ENCODE peak calls at places on chromosome 16, in seven cellular contexts. F is heart left ventricle; Q is OCI-LY7; K is psoas muscle; P is CD4-positive, alpha-beta T cell; N is colonic mucosa; Y is CD8-positive, alpha-beta T cell. U is an unnamed sample.
A peak's percentile ranks its signal among the peaks of the same experiment; 100 is the strongest.

GRCh38 chr16:56424791-56425438 is 430 bp downstream of the AMFR start:
- DNase-seq in F (peak; percentile 46), Q (no peak), K (peak; percentile 73), P (no peak), N (peak; percentile 37), Y (peak; percentile 12), U (peak; percentile 74)

GRCh38 chr16:11871193-11871592 is 19.9 kb upstream of the RSL1D1 start:
- DNase-seq in F (no peak), Q (no peak), K (no peak), P (no peak), N (no peak), Y (no peak), U (peak; percentile 60)

GRCh38 chr16:21083729-21084268 is 66.8 kb downstream of the DNAH3 start:
- DNase-seq in F (peak; percentile 73), Q (peak; percentile 51), K (peak; percentile 79), P (peak; percentile 26), N (peak; percentile 71), Y (peak; percentile 26), U (peak; percentile 76)

GRCh38 chr16:88303890-88304819 is 78.6 kb upstream of the ZNF469 start:
- DNase-seq in F (peak; percentile 59), Q (no peak), K (peak; percentile 51), P (no peak), N (no peak), Y (no peak), U (no peak)

GRCh38 chr16:58028541-58029070 is 3.1 kb downstream of the MMP15 start:
- DNase-seq in F (no peak), Q (no peak), K (no peak), P (no peak), N (no peak), Y (no peak), U (peak; percentile 56)

GRCh38 chr16:64892843-64893242 is 229.0 kb downstream of the CDH11 start:
- DNase-seq in F (no peak), Q (no peak), K (no peak), P (no peak), N (no peak), Y (no peak), U (no peak)

GRCh38 chr16:88681709-88682451 is 4.4 kb downstream of the SNAI3 start:
- DNase-seq in F (peak; percentile 77), Q (peak; percentile 99), K (peak; percentile 65), P (peak; percentile 46), N (no peak), Y (no peak), U (peak; percentile 81)

GRCh38 chr16:90044111-90044551 is 24.9 kb upstream of the DBNDD1 start:
- DNase-seq in F (no peak), Q (no peak), K (no peak), P (no peak), N (peak; percentile 83), Y (no peak), U (peak; percentile 69)

GRCh38 chr16:9528680-9529079 is 437.2 kb downstream of the HAPSTR1 start:
- DNase-seq in F (no peak), Q (no peak), K (no peak), P (no peak), N (no peak), Y (no peak), U (no peak)

GRCh38 chr16:52439171-52439701 is 107.7 kb downstream of the TOX3 start:
- DNase-seq in F (no peak), Q (peak; percentile 5), K (no peak), P (no peak), N (no peak), Y (no peak), U (no peak)

DNA sequence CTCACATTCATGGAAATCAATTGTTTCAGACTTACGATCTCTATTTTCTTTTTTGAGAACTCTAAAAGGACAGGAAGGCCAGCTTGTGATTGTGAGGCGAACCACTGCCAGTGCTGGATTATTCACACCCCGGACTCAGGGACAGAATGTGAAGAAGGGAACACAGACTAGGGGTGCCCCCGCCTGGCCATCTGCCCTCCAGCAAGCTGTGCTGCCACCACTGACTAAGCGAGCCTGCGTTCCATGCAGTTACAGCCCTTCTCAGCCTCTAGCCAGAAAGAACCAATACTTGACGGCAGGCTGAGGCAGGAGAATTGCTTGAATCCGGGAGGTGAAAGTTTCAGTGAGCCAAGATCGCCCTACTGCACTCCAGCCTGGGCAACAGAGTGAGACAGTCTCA is 2.8 kb downstream of the HAGH start:
- DNase-seq in F (no peak), Q (peak; percentile 66), K (no peak), P (no peak), N (no peak), Y (no peak), U (no peak)
- TF ChIP-seq CTCF in F (no peak), Q (peak; percentile 73), K (no peak), P (no peak), N (no peak), Y (no peak), U (no peak)

GRCh38 chr16:35480988-35481387 is 2021.6 kb downstream of the TP53TG3F start:
- DNase-seq in F (no peak), Q (no peak), K (no peak), P (no peak), N (no peak), Y (no peak), U (no peak)

GRCh38 chr16:35485915-35486314 is 2026.5 kb downstream of the TP53TG3F start:
- DNase-seq in F (no peak), Q (no peak), K (no peak), P (no peak), N (no peak), Y (no peak), U (no peak)

GRCh38 chr16:35480361-35480760 is 2020.9 kb downstream of the TP53TG3F start:
- DNase-seq in F (no peak), Q (no peak), K (no peak), P (no peak), N (no peak), Y (no peak), U (no peak)
- H3K9me3 ChIP-seq in F (peaks cover 6% of the 10 kb centered on the region), Q (peaks cover 7% of the 10 kb centered on the region), K (no peaks in the 10 kb centered on the region), P (peaks cover 4% of the 10 kb centered on the region), N (no peaks in the 10 kb centered on the region), Y (no peaks in the 10 kb centered on the region), U (peaks cover 7% of the 10 kb centered on the region)

DNA sequence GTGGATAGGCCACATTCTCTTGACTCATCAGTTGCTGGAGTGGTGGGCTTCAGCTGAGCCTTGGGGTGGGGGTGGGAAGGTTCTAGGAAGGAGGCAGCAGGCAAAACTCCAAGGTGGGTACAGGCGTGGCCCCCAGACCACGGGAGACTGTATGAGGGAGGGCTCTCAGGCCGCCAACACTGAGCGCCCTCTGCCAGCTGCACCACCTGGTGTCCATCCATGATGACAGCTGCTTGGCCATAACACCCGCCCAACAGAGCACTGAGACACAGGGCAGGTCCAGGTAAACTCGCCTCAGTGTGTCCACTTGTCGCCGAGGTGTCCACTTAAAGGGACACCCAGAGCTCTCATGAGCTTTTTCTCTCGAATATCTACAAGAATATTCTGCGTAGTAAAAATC is 133.5 kb downstream of the C16orf95 start:
- DNase-seq in F (no peak), Q (no peak), K (no peak), P (no peak), N (no peak), Y (no peak), U (no peak)
- TF ChIP-seq CTCF in F (no peak), Q (no peak), K (no peak), P (no peak), N (no peak), Y (no peak), U (no peak)

DNA sequence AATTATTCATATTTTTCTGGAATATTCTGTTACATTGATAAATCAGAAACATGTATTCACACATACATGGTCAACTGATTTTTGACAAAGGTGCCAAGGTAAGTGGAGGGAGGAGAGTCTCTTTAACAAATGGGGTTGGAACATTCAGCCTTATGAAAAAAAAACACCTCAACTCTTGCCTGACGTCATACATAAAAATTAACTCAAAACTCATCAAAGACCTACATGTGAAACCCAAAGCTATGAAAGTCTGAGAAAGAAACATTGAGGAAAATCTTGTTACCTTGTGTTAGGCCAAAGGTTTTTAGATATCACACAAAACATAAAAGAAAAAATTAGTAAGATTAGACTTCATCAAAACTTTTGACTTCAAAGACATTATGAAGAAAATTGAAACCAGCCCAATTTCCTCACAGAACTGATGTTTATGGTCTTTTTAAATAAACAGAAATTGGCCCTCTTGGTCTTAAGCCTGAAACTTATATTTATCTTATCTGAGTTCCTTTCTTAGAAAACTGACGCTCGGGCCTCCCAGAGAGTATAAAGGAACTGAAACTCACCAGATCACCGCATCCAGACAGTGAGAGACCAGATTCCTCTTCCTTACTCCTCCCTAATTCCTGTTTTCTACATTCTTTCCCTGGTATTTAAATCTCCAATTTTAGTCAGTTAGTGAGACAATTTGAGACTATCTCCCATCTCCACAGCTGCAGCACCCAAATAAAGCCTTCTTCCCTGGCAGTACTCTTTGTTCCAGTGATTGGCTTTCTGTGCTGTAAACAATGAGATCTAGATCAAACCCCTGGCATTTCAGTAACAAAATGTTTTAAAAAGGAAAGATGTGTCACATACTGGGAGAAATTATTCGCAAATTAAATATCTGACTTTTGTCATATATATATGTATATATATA is 4.0 kb downstream of the HYDIN start:
- DNase-seq in F (no peak), Q (no peak), K (no peak), P (no peak), N (no peak), Y (no peak), U (no peak)
- H3K9me3 ChIP-seq in F (peaks cover 49% of the 10 kb centered on the region), Q (peaks cover 17% of the 10 kb centered on the region), K (peaks cover 25% of the 10 kb centered on the region), P (peaks cover 33% of the 10 kb centered on the region), N (no peaks in the 10 kb centered on the region), Y (peaks cover 4% of the 10 kb centered on the region), U (peaks cover 6% of the 10 kb centered on the region)

DNA sequence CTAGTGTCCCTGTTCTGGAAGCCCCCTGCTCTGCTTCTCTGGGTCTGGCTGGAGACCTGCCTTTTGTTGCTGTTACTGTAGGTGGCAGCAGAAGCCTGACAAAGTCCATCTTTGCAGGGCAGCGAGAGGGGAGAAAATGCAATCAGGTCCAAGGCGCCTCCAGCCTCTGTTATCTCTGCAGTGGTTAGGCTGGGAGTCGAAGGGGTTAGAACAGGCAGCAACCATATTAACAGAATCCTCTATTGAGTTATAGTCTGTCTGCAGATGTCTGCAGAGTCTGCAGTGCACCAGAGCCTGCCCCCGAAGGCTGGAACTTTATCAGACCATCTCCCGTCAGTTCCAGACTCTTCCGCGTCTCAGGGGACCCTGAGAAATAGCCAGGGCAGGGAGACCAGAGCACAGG is 404.9 kb upstream of the EEF2KMT start:
- DNase-seq in F (no peak), Q (peak; percentile 1), K (no peak), P (no peak), N (no peak), Y (no peak), U (no peak)
- TF ChIP-seq CTCF in F (no peak), Q (peak; percentile 61), K (no peak), P (no peak), N (no peak), Y (no peak), U (no peak)

GRCh38 chr16:3321802-3322201 is 16.5 kb downstream of the ZNF75A start:
- DNase-seq in F (no peak), Q (no peak), K (no peak), P (no peak), N (no peak), Y (no peak), U (no peak)
- H3K9me3 ChIP-seq in F (peaks cover 94% of the 10 kb centered on the region), Q (no peaks in the 10 kb centered on the region), K (peaks cover 86% of the 10 kb centered on the region), P (peaks cover 63% of the 10 kb centered on the region), N (peaks cover 4% of the 10 kb centered on the region), Y (peaks cover 48% of the 10 kb centered on the region), U (peaks cover 59% of the 10 kb centered on the region)

GRCh38 chr16:75491876-75492275 is 3.4 kb downstream of the CHST6 start:
- DNase-seq in F (no peak), Q (peak; percentile 16), K (no peak), P (no peak), N (no peak), Y (no peak), U (no peak)
- TF ChIP-seq CTCF in F (no peak), Q (peak; percentile 45), K (no peak), P (no peak), N (no peak), Y (no peak), U (no peak)

U was measured in upper lobe of right lung.